ENCODE peak calls at places on chromosome 12, in eight cellular contexts. S is heart left ventricle, K is spleen, W is sigmoid colon, D is uterus, Z is body of pancreas, U is breast epithelium, C is transverse colon. H is an unnamed sample.

GRCh38 chr12:96774501-96775256 is 132.4 kb upstream of the NEDD1 start:
- DNase-seq in Z (no peak), C (no peak), W (no peak), K (no peak), D (no peak), S (no peak), U (no peak), H (no peak)

GRCh38 chr12:65612440-65612839 is 211.8 kb upstream of the HMGA2 start:
- DNase-seq in Z (no peak), K (no peak), U (no peak), W (no peak), C (no peak), D (no peak), S (no peak), H (peak)

GRCh38 chr12:67077617-67078016 is 191.5 kb upstream of the CAND1 start:
- DNase-seq in C (no peak), U (no peak), K (no peak), D (no peak), Z (no peak), S (no peak), W (no peak), H (no peak)

GRCh38 chr12:19819231-19819630 is 379.9 kb downstream of the AEBP2 start:
- DNase-seq in U (no peak), Z (no peak), W (no peak), S (peak), K (no peak), C (no peak), D (peak), H (no peak)

GRCh38 chr12:131795064-131795463 is 33.1 kb upstream of the MMP17 start:
- DNase-seq in W (no peak), Z (no peak), D (no peak), U (no peak), S (no peak), K (no peak), C (no peak), H (no peak)

GRCh38 chr12:58670623-58671022 is 249.7 kb downstream of the LRIG3 start:
- DNase-seq in D (no peak), S (no peak), U (no peak), W (no peak), K (no peak), C (no peak), Z (no peak), H (no peak)

GRCh38 chr12:12350868-12351463 is 924 bp upstream of the MANSC1 start:
- DNase-seq in U (no peak), C (peak), K (no peak), S (no peak), D (no peak), W (no peak), Z (no peak), H (no peak)

GRCh38 chr12:1250641-1251040 is 259.6 kb downstream of the ERC1 start:
- DNase-seq in K (no peak), Z (no peak), C (no peak), U (no peak), D (no peak), W (no peak), S (no peak), H (no peak)

GRCh38 chr12:112848972-112849371 is 57.4 kb downstream of the RPH3A start:
- DNase-seq in W (no peak), C (no peak), U (no peak), D (no peak), S (no peak), Z (no peak), K (no peak), H (no peak)

GRCh38 chr12:48002773-48003218 is 1.5 kb downstream of the COL2A1 start:
- DNase-seq in Z (peak), D (no peak), K (no peak), S (peak), U (no peak), C (peak), W (peak), H (peak)

GRCh38 chr12:126483145-126484068 is 1418.2 kb downstream of the AACS start:
- DNase-seq in Z (no peak), D (peak), S (no peak), K (no peak), C (no peak), W (peak), U (no peak), H (no peak)

GRCh38 chr12:1777798-1778197 is 42.6 kb upstream of the LRTM2 start:
- DNase-seq in C (no peak), S (no peak), W (no peak), U (no peak), K (no peak), Z (no peak), D (no peak), H (no peak)

GRCh38 chr12:54560374-54560858 is 11.0 kb downstream of the PDE1B start:
- DNase-seq in C (peak), W (peak), D (peak), S (peak), Z (peak), K (peak), U (peak), H (peak)

GRCh38 chr12:19750116-19750644 is 310.9 kb downstream of the AEBP2 start:
- DNase-seq in C (no peak), W (no peak), D (no peak), K (no peak), S (no peak), Z (no peak), U (no peak), H (no peak)

GRCh38 chr12:3173008-3173553 is 95.9 kb downstream of the TSPAN9 start:
- DNase-seq in C (no peak), S (no peak), W (no peak), U (no peak), Z (no peak), K (no peak), D (no peak), H (no peak)

GRCh38 chr12:92408072-92408900 is 262.6 kb upstream of the BTG1 start:
- DNase-seq in S (peak), D (no peak), Z (peak), K (no peak), W (no peak), U (no peak), C (peak), H (no peak)

GRCh38 chr12:115866909-115867525 is 410.5 kb downstream of the MED13L start:
- DNase-seq in K (no peak), U (no peak), C (peak), S (no peak), Z (no peak), D (no peak), W (no peak), H (no peak)

GRCh38 chr12:101675555-101675954 is 21.9 kb upstream of the CHPT1 start:
- DNase-seq in W (no peak), U (no peak), Z (no peak), K (no peak), C (no peak), D (no peak), S (no peak), H (no peak)

GRCh38 chr12:102167821-102168605 is 29.6 kb downstream of the PMCH start:
- DNase-seq in K (no peak), S (no peak), U (no peak), Z (no peak), D (no peak), W (no peak), C (no peak), H (no peak)

GRCh38 chr12:62256408-62257079 is 3.7 kb upstream of the USP15 start:
- DNase-seq in Z (peak), C (no peak), U (no peak), S (no peak), K (no peak), D (no peak), W (no peak), H (no peak)

GRCh38 chr12:102879144-102879763 is 37.8 kb downstream of the PAH start:
- DNase-seq in U (no peak), W (peak), C (no peak), K (no peak), S (no peak), Z (peak), D (peak), H (peak)

GRCh38 chr12:95784286-95784685 is 6.3 kb downstream of the NTN4 start:
- DNase-seq in U (no peak), K (no peak), S (no peak), Z (no peak), C (no peak), D (no peak), W (no peak), H (no peak)

GRCh38 chr12:113090740-113091139 is 34.2 kb downstream of the DTX1 start:
- DNase-seq in D (no peak), C (no peak), W (no peak), K (peak), Z (no peak), S (no peak), U (no peak), H (no peak)

GRCh38 chr12:116609715-116610114 is 50.5 kb downstream of the MAP1LC3B2 start:
- DNase-seq in U (no peak), W (no peak), S (no peak), D (no peak), C (no peak), K (no peak), Z (no peak), H (no peak)

GRCh38 chr12:80186727-80187217 is 87.4 kb downstream of the OTOGL start:
- DNase-seq in Z (peak), W (peak), C (peak), S (no peak), K (no peak), U (no peak), D (peak), H (peak)

GRCh38 chr12:47752552-47752951 is 6.1 kb downstream of the RAPGEF3 start:
- DNase-seq in W (no peak), D (no peak), U (no peak), K (no peak), Z (no peak), S (no peak), C (no peak), H (no peak)

GRCh38 chr12:31498424-31498823 is 92.5 kb downstream of the DENND5B start:
- DNase-seq in U (no peak), K (no peak), S (no peak), C (no peak), Z (no peak), D (no peak), W (no peak), H (no peak)

GRCh38 chr12:107406932-107407331 is 278.7 kb upstream of the PWP1 start:
- DNase-seq in U (no peak), S (no peak), Z (no peak), C (no peak), W (no peak), K (no peak), D (no peak), H (no peak)

GRCh38 chr12:14373202-14373601 is 7.7 kb downstream of the ATF7IP start:
- DNase-seq in K (no peak), S (no peak), D (no peak), Z (no peak), U (no peak), C (no peak), W (no peak), H (no peak)

GRCh38 chr12:92560713-92561542 is 141.9 kb upstream of the PLEKHG7 start:
- DNase-seq in Z (no peak), U (no peak), K (no peak), C (no peak), S (no peak), D (no peak), W (no peak), H (no peak)

DNA sequence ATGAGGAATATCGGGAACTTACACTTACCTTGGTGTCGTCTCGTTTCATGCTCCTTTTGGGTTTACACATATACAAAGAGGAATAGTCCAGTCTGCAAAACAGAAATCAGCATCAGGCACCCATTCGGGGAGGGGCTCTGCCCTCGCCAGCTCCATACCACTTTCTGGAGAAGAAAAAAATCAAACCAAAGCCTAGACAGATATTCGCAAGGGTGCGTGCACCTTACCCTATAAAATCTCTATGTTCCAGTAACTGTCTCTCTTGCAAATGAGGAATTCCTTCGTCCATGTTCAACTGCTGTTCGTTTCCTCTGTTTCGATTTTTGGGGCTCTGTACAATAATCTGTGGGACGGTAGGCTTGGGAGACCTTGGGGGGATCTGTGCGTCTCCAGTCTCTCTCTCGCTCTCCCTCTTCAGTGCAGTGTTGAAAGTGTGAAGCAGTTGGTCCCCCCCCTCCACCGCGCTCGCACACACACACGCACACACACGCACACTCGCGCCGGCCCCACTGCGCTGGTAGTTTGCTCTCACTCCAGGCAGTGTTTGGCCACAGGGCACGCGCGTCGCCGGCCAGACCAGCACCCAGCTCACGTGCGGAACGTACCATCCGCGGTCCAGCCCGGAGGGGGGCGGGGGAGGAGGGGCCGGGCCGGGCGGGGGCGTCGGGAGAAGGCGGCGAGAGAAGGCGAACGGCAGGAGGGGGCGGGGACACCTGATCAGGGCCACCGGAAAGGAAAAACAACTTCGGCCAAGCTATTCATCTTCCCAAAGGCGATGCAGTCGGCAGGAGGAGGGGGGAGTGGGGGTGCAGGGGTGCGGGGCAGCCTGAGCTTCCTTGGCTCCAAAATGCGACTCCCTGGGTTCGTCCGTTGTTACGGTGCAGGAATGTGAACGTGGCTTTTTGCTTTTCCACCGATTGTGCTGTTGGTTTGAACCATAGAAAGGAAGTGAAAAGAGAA is at the start of gene BHLHE41:
- DNase-seq in S (peak), C (peak), Z (peak), K (peak), U (peak), W (peak), D (peak), H (peak)
- TF ChIP-seq POLR2A in S (peak), C (peak), Z (peak), K (no peak), U (no peak), W (peak), D (no peak), H (peak)

DNA sequence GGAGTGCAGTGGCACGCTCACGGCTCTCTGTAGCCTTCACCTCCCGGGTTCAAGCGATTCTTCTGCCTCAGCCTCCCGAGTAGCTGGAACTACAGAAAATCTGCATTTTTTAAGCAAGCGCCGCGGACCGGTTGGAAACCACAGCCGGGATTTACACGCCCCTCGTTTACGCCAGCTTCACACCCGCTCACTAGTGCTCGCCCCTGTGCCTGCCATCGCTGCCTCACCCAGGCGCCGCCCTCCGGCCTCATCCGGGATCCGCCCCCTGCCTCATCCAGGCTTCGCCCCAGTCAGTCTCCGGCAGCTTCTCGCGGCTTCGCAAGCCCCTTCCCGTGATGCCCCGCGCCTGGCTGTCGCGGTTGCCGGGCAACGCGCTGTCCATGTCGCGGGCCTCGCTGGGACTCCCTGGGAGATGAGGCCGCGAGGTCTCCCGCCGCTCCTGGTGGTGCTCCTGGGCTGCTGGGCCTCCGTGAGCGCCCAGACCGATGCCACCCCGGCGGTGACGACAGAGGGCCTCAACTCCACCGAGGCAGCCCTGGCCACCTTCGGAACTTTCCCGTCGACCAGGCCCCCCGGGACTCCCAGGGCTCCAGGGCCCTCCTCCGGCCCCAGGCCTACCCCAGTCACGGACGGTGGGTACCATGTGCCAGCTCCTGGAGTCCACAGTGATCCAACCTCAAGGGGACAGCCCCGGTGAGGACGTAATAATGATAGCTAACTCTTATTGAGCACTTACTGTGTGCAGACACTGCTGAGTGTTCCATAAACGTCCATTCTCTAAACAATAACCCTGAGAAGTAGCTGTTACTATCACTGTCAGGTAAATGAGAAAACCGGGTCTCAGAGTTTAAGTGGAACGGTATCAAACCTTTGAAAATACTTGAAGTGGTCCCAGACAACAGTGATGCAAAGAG is at the start of gene TCTN1:
- DNase-seq in D (peak), Z (peak), C (peak), U (peak), S (peak), W (peak), K (peak), H (peak)
- TF ChIP-seq CTCF in D (peak), Z (no peak), C (no peak), U (no peak), S (no peak), W (no peak), K (peak), H (no peak)

GRCh38 chr12:100200450-100201181 is at the start of gene ACTR6:
- DNase-seq in D (peak), S (peak), C (peak), W (peak), K (peak), U (peak), Z (peak), H (peak)
- H3K27ac ChIP-seq in D (peak), S (peak), C (peak), W (peak), K (peak), U (peak), Z (peak), H (peak)

GRCh38 chr12:53204351-53204750 is 2.7 kb downstream of the ITGB7 start:
- DNase-seq in S (no peak), C (no peak), Z (no peak), D (no peak), U (no peak), K (no peak), W (no peak), H (no peak)

GRCh38 chr12:53208435-53208834 is 1.4 kb upstream of the ITGB7 start:
- DNase-seq in K (no peak), Z (no peak), D (no peak), W (peak), U (no peak), S (no peak), C (no peak), H (no peak)

GRCh38 chr12:53208877-53209463 is 1.9 kb upstream of the ITGB7 start:
- DNase-seq in D (no peak), U (no peak), Z (no peak), W (no peak), S (no peak), C (no peak), K (peak), H (no peak)

GRCh38 chr12:53207042-53207441 is at the start of gene ITGB7:
- DNase-seq in U (no peak), W (no peak), S (no peak), Z (no peak), D (no peak), C (peak), K (peak), H (no peak)

GRCh38 chr12:53205747-53206146 is 1.3 kb downstream of the ITGB7 start:
- DNase-seq in W (no peak), C (peak), Z (no peak), D (no peak), K (no peak), U (no peak), S (no peak), H (no peak)
- TF ChIP-seq POLR2A in W (no peak), C (no peak), Z (no peak), D (no peak), K (no peak), U (no peak), S (no peak), H (no peak)

GRCh38 chr12:6294533-6295186 is 15.8 kb upstream of the PLEKHG6 start:
- DNase-seq in W (no peak), Z (no peak), S (no peak), C (peak), D (no peak), K (no peak), U (no peak), H (peak)

GRCh38 chr12:6295187-6295811 is 15.2 kb upstream of the PLEKHG6 start:
- DNase-seq in W (peak), U (peak), K (no peak), Z (peak), S (peak), C (peak), D (no peak), H (no peak)

GRCh38 chr12:6301721-6302120 is 8.8 kb upstream of the PLEKHG6 start:
- DNase-seq in K (peak), D (no peak), Z (no peak), C (no peak), W (peak), S (no peak), U (no peak), H (no peak)

GRCh38 chr12:6294156-6294532 is 16.3 kb upstream of the PLEKHG6 start:
- DNase-seq in Z (no peak), S (no peak), W (no peak), C (no peak), U (no peak), D (no peak), K (no peak), H (no peak)

GRCh38 chr12:6297170-6297569 is 13.3 kb upstream of the PLEKHG6 start:
- DNase-seq in C (no peak), U (no peak), D (no peak), Z (no peak), S (no peak), K (peak), W (peak), H (no peak)
- TF ChIP-seq CTCF in C (no peak), U (no peak), D (no peak), Z (no peak), S (no peak), K (no peak), W (no peak), H (no peak)

DNA sequence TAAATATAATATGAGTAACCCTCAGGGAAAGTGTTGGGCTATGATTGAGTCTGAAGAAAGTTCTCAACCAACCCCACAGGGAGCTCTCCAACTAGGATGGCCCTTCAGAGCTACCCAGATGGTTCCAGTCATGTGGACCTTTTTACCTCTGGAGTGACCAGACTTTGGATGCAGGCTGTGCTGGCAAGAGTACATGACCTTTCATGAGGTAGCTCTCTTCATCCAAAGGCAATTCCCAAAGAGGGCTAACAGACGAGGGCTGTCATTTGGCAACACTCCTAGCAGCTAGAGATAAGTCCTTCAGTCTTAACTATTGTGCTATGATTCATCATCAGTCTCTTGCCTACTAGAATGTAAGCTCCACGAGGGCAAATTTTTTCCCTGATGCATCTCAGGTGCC is 75.4 kb downstream of the DUSP6 start:
- DNase-seq in W (no peak), Z (no peak), U (no peak), K (no peak), D (no peak), S (peak), C (no peak), H (no peak)
- H3K27ac ChIP-seq in W (no peak), Z (no peak), U (no peak), K (no peak), D (no peak), S (no peak), C (no peak), H (no peak)

H was measured in thyroid gland.